ENCODE peak calls at places on chromosomes 11 and 22, in eight cellular contexts. One of them, this sample, is unnamed.

GRCh38 chr11:85762226-85762625 is 48.7 kb downstream of the SYTL2 start:
- DNase-seq in HCT116: no peak
- DNase-seq in mesenchymal stem cell: no peak
- DNase-seq in mammary epithelial cell: peak
- DNase-seq in PC-3: peak
- DNase-seq in PC-9: no peak
- DNase-seq in IMR-90: no peak
- DNase-seq in OCI-LY7: no peak
- DNase-seq in this sample: no peak

GRCh38 chr11:1881442-1882264 is 10.0 kb downstream of the PRR33 start:
- DNase-seq in OCI-LY7: peak
- DNase-seq in IMR-90: no peak
- DNase-seq in PC-9: no peak
- DNase-seq in PC-3: no peak
- DNase-seq in mesenchymal stem cell: no peak
- DNase-seq in HCT116: no peak
- DNase-seq in mammary epithelial cell: no peak
- DNase-seq in this sample: peak

GRCh38 chr11:69337211-69337721 is 43.3 kb downstream of the MYEOV start:
- DNase-seq in PC-3: peak
- DNase-seq in HCT116: no peak
- DNase-seq in mammary epithelial cell: no peak
- DNase-seq in mesenchymal stem cell: peak
- DNase-seq in IMR-90: peak
- DNase-seq in OCI-LY7: peak
- DNase-seq in PC-9: peak
- DNase-seq in this sample: no peak

GRCh38 chr11:75041263-75041662 is 52.5 kb downstream of the NEU3 start:
- DNase-seq in OCI-LY7: no peak
- DNase-seq in PC-9: no peak
- DNase-seq in IMR-90: no peak
- DNase-seq in PC-3: no peak
- DNase-seq in HCT116: no peak
- DNase-seq in mammary epithelial cell: no peak
- DNase-seq in mesenchymal stem cell: no peak
- DNase-seq in this sample: no peak

GRCh38 chr11:1852271-1852877 is 510 bp upstream of the LSP1 start:
- DNase-seq in IMR-90: no peak
- DNase-seq in PC-9: no peak
- DNase-seq in mammary epithelial cell: no peak
- DNase-seq in HCT116: no peak
- DNase-seq in PC-3: no peak
- DNase-seq in OCI-LY7: no peak
- DNase-seq in mesenchymal stem cell: no peak
- DNase-seq in this sample: no peak

GRCh38 chr11:68941324-68942089 is 37.8 kb downstream of the IGHMBP2 start:
- DNase-seq in PC-9: no peak
- DNase-seq in PC-3: no peak
- DNase-seq in OCI-LY7: no peak
- DNase-seq in mammary epithelial cell: no peak
- DNase-seq in IMR-90: no peak
- DNase-seq in HCT116: no peak
- DNase-seq in mesenchymal stem cell: no peak
- DNase-seq in this sample: no peak

GRCh38 chr22:46911341-46911740 is 148.9 kb downstream of the TBC1D22A start:
- DNase-seq in PC-9: no peak
- DNase-seq in IMR-90: no peak
- DNase-seq in HCT116: no peak
- DNase-seq in OCI-LY7: no peak
- DNase-seq in mesenchymal stem cell: no peak
- DNase-seq in PC-3: no peak
- DNase-seq in mammary epithelial cell: no peak
- DNase-seq in this sample: no peak

GRCh38 chr11:75481602-75482309 is 44.0 kb downstream of the GDPD5 start:
- DNase-seq in IMR-90: no peak
- DNase-seq in PC-3: no peak
- DNase-seq in HCT116: no peak
- DNase-seq in mesenchymal stem cell: no peak
- DNase-seq in mammary epithelial cell: no peak
- DNase-seq in OCI-LY7: no peak
- DNase-seq in PC-9: no peak
- DNase-seq in this sample: peak

GRCh38 chr11:93740802-93741093 is 547 bp downstream of the TAF1D start:
- DNase-seq in mammary epithelial cell: peak
- DNase-seq in mesenchymal stem cell: peak
- DNase-seq in PC-3: peak
- DNase-seq in IMR-90: peak
- DNase-seq in OCI-LY7: peak
- DNase-seq in PC-9: peak
- DNase-seq in HCT116: no peak
- DNase-seq in this sample: peak

GRCh38 chr11:119335655-119336543 is 1.6 kb downstream of the RNF26 start:
- DNase-seq in mammary epithelial cell: peak
- DNase-seq in mesenchymal stem cell: no peak
- DNase-seq in HCT116: no peak
- DNase-seq in IMR-90: no peak
- DNase-seq in OCI-LY7: no peak
- DNase-seq in PC-3: peak
- DNase-seq in PC-9: no peak
- DNase-seq in this sample: no peak

GRCh38 chr11:63536669-63537292 is at the start of gene PLAAT4:
- DNase-seq in mammary epithelial cell: peak
- DNase-seq in PC-9: peak
- DNase-seq in PC-3: peak
- DNase-seq in OCI-LY7: no peak
- DNase-seq in mesenchymal stem cell: peak
- DNase-seq in IMR-90: peak
- DNase-seq in HCT116: no peak
- DNase-seq in this sample: no peak

GRCh38 chr11:61832758-61833157 is 4.7 kb downstream of the FADS2 start:
- DNase-seq in OCI-LY7: no peak
- DNase-seq in PC-9: no peak
- DNase-seq in mesenchymal stem cell: no peak
- DNase-seq in IMR-90: no peak
- DNase-seq in HCT116: no peak
- DNase-seq in mammary epithelial cell: no peak
- DNase-seq in PC-3: no peak
- DNase-seq in this sample: no peak

GRCh38 chr11:58963551-58964075 is 24.3 kb downstream of the GLYATL1 start:
- DNase-seq in OCI-LY7: no peak
- DNase-seq in mammary epithelial cell: peak
- DNase-seq in IMR-90: peak
- DNase-seq in HCT116: no peak
- DNase-seq in mesenchymal stem cell: peak
- DNase-seq in PC-9: no peak
- DNase-seq in PC-3: no peak
- DNase-seq in this sample: no peak

GRCh38 chr11:58958500-58958899 is 19.2 kb downstream of the GLYATL1 start:
- DNase-seq in mesenchymal stem cell: no peak
- DNase-seq in mammary epithelial cell: no peak
- DNase-seq in HCT116: peak
- DNase-seq in PC-3: peak
- DNase-seq in PC-9: no peak
- DNase-seq in OCI-LY7: peak
- DNase-seq in IMR-90: no peak
- DNase-seq in this sample: peak

DNA sequence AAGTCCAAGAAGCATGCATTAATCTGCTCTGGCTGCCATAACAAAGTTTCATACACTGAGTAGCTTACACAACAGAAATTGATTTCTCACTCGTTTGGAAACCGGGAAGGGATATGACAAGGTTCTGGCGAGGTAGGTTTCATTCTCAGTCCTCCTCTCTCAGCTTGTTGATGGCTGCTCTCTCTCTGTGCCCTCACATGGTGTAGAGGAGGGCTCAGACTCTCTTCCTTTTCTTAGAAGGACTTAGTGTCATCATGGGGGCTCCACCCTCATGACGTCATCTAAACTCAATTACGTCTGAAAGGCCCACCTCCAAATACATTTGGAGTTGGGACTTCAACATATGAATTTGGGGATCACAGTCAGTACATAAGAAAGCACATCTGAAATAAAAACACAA is 18.6 kb downstream of the GLYATL1 start:
- DNase-seq in IMR-90: no peak
- DNase-seq in OCI-LY7: no peak
- DNase-seq in HCT116: no peak
- DNase-seq in mesenchymal stem cell: no peak
- DNase-seq in mammary epithelial cell: no peak
- DNase-seq in PC-3: no peak
- DNase-seq in PC-9: no peak
- DNase-seq in this sample: no peak
- H2AFZ ChIP-seq in IMR-90: no peak
- H2AFZ ChIP-seq in OCI-LY7: no peak
- H2AFZ ChIP-seq in HCT116: no peak
- H2AFZ ChIP-seq in mesenchymal stem cell: no peak
- H2AFZ ChIP-seq in mammary epithelial cell: no peak
- H2AFZ ChIP-seq in PC-3: no peak
- H2AFZ ChIP-seq in PC-9: no peak
- H2AFZ ChIP-seq in this sample: no peak

GRCh38 chr11:30585892-30586250 is 282 bp downstream of the MPPED2 start:
- DNase-seq in IMR-90: no peak
- DNase-seq in mammary epithelial cell: no peak
- DNase-seq in HCT116: no peak
- DNase-seq in PC-3: no peak
- DNase-seq in mesenchymal stem cell: no peak
- DNase-seq in PC-9: no peak
- DNase-seq in OCI-LY7: no peak
- DNase-seq in this sample: no peak
- H3K4me3 ChIP-seq in IMR-90: peak
- H3K4me3 ChIP-seq in mammary epithelial cell: peak
- H3K4me3 ChIP-seq in HCT116: no peak
- H3K4me3 ChIP-seq in PC-3: no peak
- H3K4me3 ChIP-seq in mesenchymal stem cell: peak
- H3K4me3 ChIP-seq in PC-9: no peak
- H3K4me3 ChIP-seq in OCI-LY7: no peak
- H3K4me3 ChIP-seq in this sample: no peak

DNA sequence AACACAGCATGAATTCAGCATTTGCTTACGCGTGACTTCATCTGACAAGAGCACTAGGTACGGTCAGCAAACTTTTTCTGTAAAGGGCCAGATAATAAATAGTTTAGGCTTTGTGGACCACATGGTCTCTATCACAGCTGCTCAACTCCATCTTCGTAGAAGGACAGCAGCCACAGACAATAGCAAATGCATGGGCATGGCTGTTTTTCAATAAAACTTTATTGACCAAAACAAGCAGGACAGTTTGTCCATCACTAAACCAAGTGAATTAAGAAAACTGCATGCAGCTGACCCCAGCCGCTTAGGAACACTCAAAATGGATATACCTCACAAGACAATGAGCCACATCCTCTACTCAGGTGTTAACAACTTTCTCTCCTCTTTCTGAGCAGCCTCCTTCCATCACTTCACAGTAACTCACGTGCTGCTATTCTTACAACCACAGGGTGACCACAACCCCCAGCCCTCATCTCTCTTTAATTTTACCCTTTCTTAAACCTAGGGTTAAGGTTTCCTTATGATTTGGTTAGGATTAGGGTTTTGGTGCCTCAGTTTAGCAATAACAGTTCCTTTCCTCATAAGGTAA is 22.7 kb upstream of the ARHGAP32 start:
- DNase-seq in PC-3: no peak
- DNase-seq in IMR-90: no peak
- DNase-seq in PC-9: no peak
- DNase-seq in mesenchymal stem cell: no peak
- DNase-seq in mammary epithelial cell: no peak
- DNase-seq in HCT116: no peak
- DNase-seq in OCI-LY7: no peak
- DNase-seq in this sample: no peak
- H2AFZ ChIP-seq in PC-3: no peak
- H2AFZ ChIP-seq in IMR-90: no peak
- H2AFZ ChIP-seq in PC-9: no peak
- H2AFZ ChIP-seq in mesenchymal stem cell: no peak
- H2AFZ ChIP-seq in mammary epithelial cell: no peak
- H2AFZ ChIP-seq in HCT116: no peak
- H2AFZ ChIP-seq in OCI-LY7: no peak
- H2AFZ ChIP-seq in this sample: no peak

GRCh38 chr22:26321469-26321913 is 107.6 kb upstream of the ASPHD2 start:
- DNase-seq in HCT116: no peak
- DNase-seq in mesenchymal stem cell: peak
- DNase-seq in OCI-LY7: no peak
- DNase-seq in IMR-90: peak
- DNase-seq in mammary epithelial cell: no peak
- DNase-seq in PC-9: no peak
- DNase-seq in PC-3: peak
- DNase-seq in this sample: no peak

GRCh38 chr22:26318975-26319374 is 110.1 kb upstream of the ASPHD2 start:
- DNase-seq in mesenchymal stem cell: no peak
- DNase-seq in mammary epithelial cell: peak
- DNase-seq in IMR-90: no peak
- DNase-seq in PC-9: no peak
- DNase-seq in OCI-LY7: no peak
- DNase-seq in PC-3: peak
- DNase-seq in HCT116: no peak
- DNase-seq in this sample: peak

GRCh38 chr22:26322179-26322905 is 106.7 kb upstream of the ASPHD2 start:
- DNase-seq in HCT116: peak
- DNase-seq in PC-9: peak
- DNase-seq in IMR-90: peak
- DNase-seq in PC-3: peak
- DNase-seq in mammary epithelial cell: peak
- DNase-seq in mesenchymal stem cell: peak
- DNase-seq in OCI-LY7: no peak
- DNase-seq in this sample: no peak

GRCh38 chr22:26323013-26323412 is 106.0 kb upstream of the ASPHD2 start:
- DNase-seq in IMR-90: no peak
- DNase-seq in mammary epithelial cell: peak
- DNase-seq in HCT116: no peak
- DNase-seq in PC-3: no peak
- DNase-seq in mesenchymal stem cell: no peak
- DNase-seq in OCI-LY7: no peak
- DNase-seq in PC-9: peak
- DNase-seq in this sample: no peak

DNA sequence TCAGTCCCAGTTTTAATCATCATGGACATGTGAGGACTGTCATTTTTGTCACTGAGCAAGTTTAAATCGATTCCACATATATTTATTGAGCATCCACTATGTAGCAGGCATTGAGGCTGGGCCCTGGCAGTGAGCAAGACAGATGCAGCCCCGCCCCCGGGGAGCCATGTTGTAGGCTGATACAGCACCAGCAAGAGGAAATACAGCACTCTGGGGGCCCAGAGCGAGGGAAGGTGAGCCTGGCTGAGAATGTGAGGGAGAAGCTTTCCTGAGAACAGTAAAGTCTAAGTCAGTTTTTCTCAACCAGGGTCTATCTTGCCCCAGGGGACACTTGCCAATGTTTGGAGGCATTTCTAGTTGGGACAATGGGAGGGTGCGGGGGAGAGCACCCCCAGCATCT is 108.6 kb upstream of the ASPHD2 start:
- DNase-seq in IMR-90: no peak
- DNase-seq in HCT116: no peak
- DNase-seq in PC-9: no peak
- DNase-seq in mammary epithelial cell: no peak
- DNase-seq in mesenchymal stem cell: no peak
- DNase-seq in PC-3: no peak
- DNase-seq in OCI-LY7: no peak
- DNase-seq in this sample: peak
- H3K4me3 ChIP-seq in IMR-90: no peak
- H3K4me3 ChIP-seq in HCT116: no peak
- H3K4me3 ChIP-seq in PC-9: no peak
- H3K4me3 ChIP-seq in mammary epithelial cell: no peak
- H3K4me3 ChIP-seq in mesenchymal stem cell: no peak
- H3K4me3 ChIP-seq in PC-3: no peak
- H3K4me3 ChIP-seq in OCI-LY7: no peak
- H3K4me3 ChIP-seq in this sample: no peak